ENCODE peak calls at places on chromosomes 12 and 14, in seven cellular contexts. V is AG04449; H is ovary; K is CD8-positive, alpha-beta T cell; S is CD8-positive, alpha-beta memory T cell; U is cardiac muscle cell; O is IMR-90. Z is an unnamed sample.

GRCh38 chr12:100146252-100146651 is 3.6 kb upstream of the BLTP3B start:
- DNase-seq in V (no peak), H (no peak), K (no peak), S (no peak), U (no peak), O (no peak), Z (no peak)

GRCh38 chr14:74292061-74292460 is 10.7 kb downstream of the ABCD4 start:
- DNase-seq in V (no peak), H (no peak), K (no peak), S (no peak), U (no peak), O (no peak), Z (no peak)

GRCh38 chr14:67522270-67522669 is 10.8 kb upstream of the PLEKHH1 start:
- DNase-seq in V (no peak), H (no peak), K (no peak), S (no peak), U (no peak), O (no peak), Z (no peak)

GRCh38 chr12:95942532-95943230 is at the start of gene CCDC38:
- DNase-seq in V (no peak), H (peak), K (peak), S (peak), U (peak), O (peak), Z (no peak)

GRCh38 chr12:9039397-9039977 is 50.1 kb downstream of the KLRG1 start:
- DNase-seq in V (no peak), H (no peak), K (no peak), S (peak), U (peak), O (peak), Z (no peak)

GRCh38 chr14:89617471-89618291 is 200.6 kb upstream of the FOXN3 start:
- DNase-seq in V (no peak), H (no peak), K (no peak), S (peak), U (peak), O (peak), Z (no peak)

GRCh38 chr12:50103767-50104321 is at the start of gene GPD1:
- DNase-seq in V (no peak), H (peak), K (no peak), S (no peak), U (peak), O (peak), Z (no peak)

GRCh38 chr12:119176267-119177055 is 2.3 kb upstream of the HSPB8 start:
- DNase-seq in V (peak), H (peak), K (no peak), S (no peak), U (peak), O (peak), Z (no peak)

GRCh38 chr12:48184549-48184922 is 1.1 kb downstream of the CCDC184 start:
- DNase-seq in V (no peak), H (no peak), K (no peak), S (no peak), U (no peak), O (no peak), Z (no peak)

GRCh38 chr12:59559702-59560101 is 36.1 kb upstream of the SLC16A7 start:
- DNase-seq in V (no peak), H (no peak), K (no peak), S (no peak), U (no peak), O (no peak), Z (no peak)

GRCh38 chr12:118034429-118035193 is 18.1 kb downstream of the RFC5 start:
- DNase-seq in V (no peak), H (no peak), K (no peak), S (no peak), U (peak), O (peak), Z (no peak)

GRCh38 chr12:29743801-29744200 is 39.9 kb downstream of the TMTC1 start:
- DNase-seq in V (no peak), H (no peak), K (no peak), S (no peak), U (peak), O (peak), Z (no peak)

GRCh38 chr12:62660763-62661162 is 194.1 kb downstream of the MON2 start:
- DNase-seq in V (peak), H (no peak), K (no peak), S (no peak), U (no peak), O (peak), Z (no peak)

GRCh38 chr14:23538049-23538718 is 13.4 kb downstream of the ZFHX2 start:
- DNase-seq in V (no peak), H (no peak), K (no peak), S (no peak), U (no peak), O (no peak), Z (no peak)
- H3K4me3 ChIP-seq in V (no peak), H (no peak), K (no peak), S (no peak), U (no peak), O (no peak), Z (peak)

DNA sequence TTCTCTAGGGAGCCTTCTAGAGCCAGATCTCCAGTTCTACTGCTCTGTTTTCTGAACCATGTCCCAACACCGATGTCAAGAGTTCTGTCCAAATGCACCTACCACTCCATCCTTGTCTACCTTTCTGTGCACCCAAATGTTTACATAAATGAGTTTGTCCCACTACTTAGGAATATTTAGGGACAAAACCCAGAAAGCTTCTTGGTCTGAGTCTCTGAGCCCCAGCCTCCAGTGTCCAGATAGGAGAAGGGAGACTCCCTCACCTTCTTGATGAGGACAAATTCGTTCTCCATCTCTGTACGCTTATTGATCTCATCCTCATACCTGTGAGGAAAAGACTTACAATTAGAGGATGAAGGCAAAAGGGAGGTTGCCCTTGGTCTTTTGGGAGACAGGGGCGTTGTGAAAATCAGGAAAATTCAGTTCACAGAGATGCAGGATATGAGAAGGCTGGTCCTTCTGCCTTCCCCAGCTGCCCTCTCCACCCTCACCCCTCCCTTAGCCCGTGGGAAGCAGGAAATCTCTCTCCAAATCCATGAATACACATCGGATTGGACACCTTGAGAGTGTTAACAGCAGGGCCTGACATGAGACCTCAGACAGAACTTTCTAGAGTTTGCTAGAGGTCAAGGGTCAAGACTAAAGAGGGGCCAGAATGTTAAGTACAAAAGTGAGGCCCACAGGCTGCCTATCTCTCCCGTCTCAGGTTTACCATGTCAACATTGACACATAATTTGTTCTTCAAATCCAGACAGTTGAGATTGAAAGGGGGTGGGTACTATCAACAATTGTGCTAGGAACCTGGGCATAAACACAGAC is 3.8 kb downstream of the KRT8 start:
- DNase-seq in V (no peak), H (no peak), K (no peak), S (no peak), U (no peak), O (no peak), Z (no peak)
- H3K4me3 ChIP-seq in V (no peak), H (no peak), K (no peak), S (no peak), U (no peak), O (no peak), Z (no peak)

GRCh38 chr12:55681142-55682077 is 26.3 kb downstream of the ITGA7 start:
- DNase-seq in V (no peak), H (no peak), K (no peak), S (no peak), U (peak), O (peak), Z (peak)
- H3K4me3 ChIP-seq in V (peak), H (peak), K (no peak), S (no peak), U (peak), O (no peak), Z (no peak)

DNA sequence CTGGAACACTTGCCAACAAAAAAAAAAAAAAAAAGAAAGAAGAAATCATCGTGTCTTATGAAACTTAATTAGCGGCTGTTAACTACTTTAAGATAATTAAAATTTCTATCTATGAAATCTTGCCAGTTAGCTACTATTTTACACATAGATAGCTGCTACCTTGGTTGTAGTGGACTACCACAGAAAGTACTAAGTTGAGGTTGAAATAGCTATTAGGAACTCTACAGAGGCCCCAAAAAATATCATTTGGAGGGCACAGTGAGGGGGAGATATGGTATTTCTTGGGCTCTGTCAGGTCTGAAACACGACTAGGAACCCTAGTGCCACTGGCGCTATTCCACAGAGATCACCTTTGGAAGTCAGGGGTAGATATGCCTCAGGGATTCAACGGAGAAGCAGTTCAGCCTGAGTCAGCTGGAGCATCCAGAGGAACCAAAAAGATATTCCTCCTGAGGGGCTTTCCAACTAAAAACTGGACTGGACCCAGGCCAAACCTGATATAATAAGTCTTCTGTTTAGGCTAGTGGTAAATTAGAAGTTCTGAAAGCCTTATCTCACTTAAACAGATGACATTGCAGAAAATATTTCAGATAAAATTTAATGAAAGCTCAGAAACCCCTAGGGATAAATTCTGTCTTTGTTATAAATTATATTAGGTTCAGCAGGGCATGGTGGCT is 126.1 kb downstream of the EPS8 start:
- DNase-seq in V (no peak), H (no peak), K (no peak), S (no peak), U (no peak), O (peak), Z (no peak)
- H3K4me3 ChIP-seq in V (no peak), H (no peak), K (no peak), S (no peak), U (no peak), O (no peak), Z (no peak)

DNA sequence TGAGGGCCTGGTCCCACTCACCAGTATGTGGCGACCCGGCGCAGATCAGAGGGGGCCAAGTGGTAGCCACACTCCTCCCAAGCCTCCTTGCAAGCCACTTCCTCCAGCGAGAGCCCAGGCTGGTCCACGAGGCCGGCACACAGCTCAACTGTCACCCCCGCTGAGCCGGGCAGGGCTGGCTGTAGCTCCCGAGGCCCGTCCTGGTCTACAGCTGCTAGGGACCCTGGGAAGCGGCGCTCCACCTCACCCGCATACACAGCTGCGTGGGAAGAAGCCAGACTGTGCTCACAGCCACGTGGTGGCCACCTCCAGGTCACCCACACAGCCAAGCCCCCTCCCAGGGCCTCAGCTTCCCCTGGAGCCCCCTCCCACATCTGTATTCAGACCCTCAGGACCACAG is 4.6 kb downstream of the NUDT14 start:
- DNase-seq in V (no peak), H (no peak), K (no peak), S (no peak), U (no peak), O (no peak), Z (no peak)
- H3K4me3 ChIP-seq in V (no peak), H (no peak), K (no peak), S (no peak), U (no peak), O (no peak), Z (no peak)